ENCODE peak calls at places on chromosomes 11 and 22, in four cellular contexts. One of them, this sample, is unnamed.

GRCh38 chr11:44120169-44120568 is 24.7 kb downstream of the EXT2 start:
- DNase-seq in A549: peak
- DNase-seq in K562: peak
- DNase-seq in WTC11: no peak
- DNase-seq in this sample: no peak

GRCh38 chr11:86978756-86979608 is 23.8 kb upstream of the FZD4 start:
- DNase-seq in A549: peak
- DNase-seq in K562: peak
- DNase-seq in WTC11: no peak
- DNase-seq in this sample: no peak

GRCh38 chr22:41197808-41198585 is 7.1 kb upstream of the L3MBTL2 start:
- DNase-seq in A549: peak
- DNase-seq in K562: peak
- DNase-seq in WTC11: peak
- DNase-seq in this sample: no peak

GRCh38 chr11:15800121-15800800 is 556.1 kb downstream of the SOX6 start:
- DNase-seq in A549: no peak
- DNase-seq in K562: no peak
- DNase-seq in WTC11: no peak
- DNase-seq in this sample: no peak

GRCh38 chr22:21665047-21665851 is 563 bp upstream of the PPIL2 start:
- DNase-seq in A549: no peak
- DNase-seq in K562: no peak
- DNase-seq in WTC11: no peak
- DNase-seq in this sample: no peak

GRCh38 chr11:40434941-40435340 is 1024.5 kb downstream of the LRRC4C start:
- DNase-seq in A549: no peak
- DNase-seq in K562: no peak
- DNase-seq in WTC11: no peak
- DNase-seq in this sample: no peak

GRCh38 chr22:47053013-47053864 is 290.8 kb downstream of the TBC1D22A start:
- DNase-seq in A549: no peak
- DNase-seq in K562: no peak
- DNase-seq in WTC11: no peak
- DNase-seq in this sample: no peak

GRCh38 chr11:127675602-127676001 is 675.0 kb upstream of the KIRREL3 start:
- DNase-seq in A549: no peak
- DNase-seq in K562: no peak
- DNase-seq in WTC11: no peak
- DNase-seq in this sample: no peak

GRCh38 chr11:102279641-102280170 is 37.6 kb upstream of the BIRC3 start:
- DNase-seq in A549: no peak
- DNase-seq in K562: no peak
- DNase-seq in WTC11: no peak
- DNase-seq in this sample: no peak

GRCh38 chr11:88103337-88104206 is 71.7 kb downstream of the RAB38 start:
- DNase-seq in A549: peak
- DNase-seq in K562: peak
- DNase-seq in WTC11: peak
- DNase-seq in this sample: peak

GRCh38 chr11:130214861-130215530 is 55.4 kb downstream of the ST14 start:
- DNase-seq in A549: no peak
- DNase-seq in K562: no peak
- DNase-seq in WTC11: peak
- DNase-seq in this sample: no peak

DNA sequence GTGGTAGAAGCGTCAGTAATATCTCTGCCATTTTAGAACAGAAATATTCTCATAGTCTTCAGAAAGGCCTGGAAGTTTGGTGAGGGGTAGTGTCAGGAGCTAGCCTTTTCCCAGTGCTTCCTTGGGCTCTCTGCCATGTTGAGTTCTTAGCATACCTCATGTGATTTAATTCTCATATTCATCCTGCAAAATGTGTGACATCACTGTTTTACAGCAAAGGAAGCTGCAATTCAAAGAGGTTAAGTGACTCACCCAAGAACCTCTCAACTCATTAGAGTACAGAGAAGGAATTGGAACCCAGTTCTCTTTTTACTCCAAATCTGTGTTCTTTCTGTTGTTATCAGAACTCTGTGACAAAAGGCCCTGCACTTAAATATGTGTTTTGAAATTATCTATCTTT is 72.1 kb downstream of the RNF169 start:
- DNase-seq in A549: no peak
- DNase-seq in K562: no peak
- DNase-seq in WTC11: no peak
- DNase-seq in this sample: no peak
- TF ChIP-seq USF2 in A549: no peak
- TF ChIP-seq USF2 in K562: no peak
- TF ChIP-seq USF2 in WTC11: no peak
- TF ChIP-seq USF2 in this sample: no peak

GRCh38 chr11:70942593-70942992 is 309.8 kb downstream of the SHANK2 start:
- DNase-seq in A549: no peak
- DNase-seq in K562: peak
- DNase-seq in WTC11: peak
- DNase-seq in this sample: no peak
- TF ChIP-seq CTCF in A549: peak
- TF ChIP-seq CTCF in K562: peak
- TF ChIP-seq CTCF in WTC11: peak
- TF ChIP-seq CTCF in this sample: peak

GRCh38 chr22:23527971-23528740 is 51.9 kb downstream of the IGLL1 start:
- DNase-seq in A549: no peak
- DNase-seq in K562: no peak
- DNase-seq in WTC11: no peak
- DNase-seq in this sample: no peak

GRCh38 chr22:23525510-23525909 is 54.6 kb downstream of the IGLL1 start:
- DNase-seq in A549: no peak
- DNase-seq in K562: no peak
- DNase-seq in WTC11: no peak
- DNase-seq in this sample: no peak

GRCh38 chr22:23529166-23530103 is 50.7 kb downstream of the IGLL1 start:
- DNase-seq in A549: no peak
- DNase-seq in K562: no peak
- DNase-seq in WTC11: no peak
- DNase-seq in this sample: no peak

GRCh38 chr22:23524226-23524625 is 55.9 kb downstream of the IGLL1 start:
- DNase-seq in A549: no peak
- DNase-seq in K562: no peak
- DNase-seq in WTC11: no peak
- DNase-seq in this sample: no peak

GRCh38 chr22:23526588-23527315 is 53.3 kb downstream of the IGLL1 start:
- DNase-seq in A549: no peak
- DNase-seq in K562: no peak
- DNase-seq in WTC11: no peak
- DNase-seq in this sample: no peak
- TF ChIP-seq MAX in A549: no peak
- TF ChIP-seq MAX in K562: no peak
- TF ChIP-seq MAX in WTC11: no peak
- TF ChIP-seq MAX in this sample: no peak

GRCh38 chr11:114340311-114341131 is 44.3 kb downstream of the NNMT start:
- DNase-seq in A549: peak
- DNase-seq in K562: peak
- DNase-seq in WTC11: peak
- DNase-seq in this sample: no peak
- TF ChIP-seq USF2 in A549: no peak
- TF ChIP-seq USF2 in K562: no peak
- TF ChIP-seq USF2 in WTC11: no peak
- TF ChIP-seq USF2 in this sample: no peak

DNA sequence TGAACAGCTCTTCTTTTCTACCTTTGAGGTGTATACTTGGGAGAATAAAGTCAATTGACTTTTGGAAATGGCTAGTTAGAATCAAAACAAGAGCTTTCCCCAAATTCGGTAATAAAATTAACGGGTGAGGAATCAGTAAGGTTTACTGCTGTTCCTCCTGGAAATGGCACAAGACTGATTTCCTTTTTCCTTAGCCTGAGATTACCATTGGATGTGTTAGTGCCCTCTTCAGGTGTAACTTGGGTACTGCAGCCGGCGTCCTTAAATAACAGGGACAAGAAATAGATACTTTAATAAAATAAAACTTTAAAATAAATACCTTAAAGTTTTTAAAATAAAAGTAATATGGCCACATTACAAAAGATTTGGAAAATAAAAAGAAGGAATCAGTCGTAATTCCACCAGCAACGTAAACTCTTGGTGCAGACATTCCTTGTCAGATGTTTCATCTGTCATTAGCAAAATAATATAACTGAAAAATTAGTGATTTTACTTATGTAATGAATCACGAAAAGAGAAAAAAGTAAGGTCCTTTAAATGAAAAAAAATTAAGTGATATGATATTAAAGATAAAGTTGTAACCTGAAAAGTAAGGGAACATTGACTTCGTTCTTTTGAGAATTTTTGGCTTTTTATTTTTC is 29.7 kb downstream of the ZFTA start:
- DNase-seq in A549: peak
- DNase-seq in K562: peak
- DNase-seq in WTC11: peak
- DNase-seq in this sample: peak
- TF ChIP-seq CTCF in A549: peak
- TF ChIP-seq CTCF in K562: peak
- TF ChIP-seq CTCF in WTC11: peak
- TF ChIP-seq CTCF in this sample: no peak

GRCh38 chr11:34342008-34342533 is 15.7 kb downstream of the ABTB2 start:
- DNase-seq in A549: no peak
- DNase-seq in K562: no peak
- DNase-seq in WTC11: no peak
- DNase-seq in this sample: no peak
- TF ChIP-seq MAX in A549: no peak
- TF ChIP-seq MAX in K562: no peak
- TF ChIP-seq MAX in WTC11: no peak
- TF ChIP-seq MAX in this sample: no peak

DNA sequence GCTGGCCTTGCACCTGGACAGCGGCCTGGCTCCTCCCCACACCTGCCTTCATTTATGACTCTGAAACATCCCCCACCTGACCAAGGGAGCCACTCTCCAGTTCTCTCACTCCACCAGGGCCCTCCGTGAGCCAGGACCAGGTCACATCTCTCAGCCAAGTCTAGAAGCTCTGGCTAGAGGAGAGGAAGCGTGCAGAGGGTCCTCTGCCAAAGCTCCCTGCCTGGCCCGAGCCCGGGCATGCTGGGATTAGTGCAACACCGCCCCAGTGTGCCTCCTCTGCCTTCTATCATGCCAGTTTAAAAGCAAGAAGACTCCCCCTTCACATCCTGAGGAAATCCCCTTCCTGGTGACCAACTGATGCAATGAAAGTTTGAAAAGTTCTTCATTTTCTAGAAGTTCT is 23.5 kb downstream of the TP53AIP1 start:
- DNase-seq in A549: no peak
- DNase-seq in K562: no peak
- DNase-seq in WTC11: no peak
- DNase-seq in this sample: no peak
- TF ChIP-seq USF2 in A549: no peak
- TF ChIP-seq USF2 in K562: no peak
- TF ChIP-seq USF2 in WTC11: no peak
- TF ChIP-seq USF2 in this sample: no peak